ENCODE peak calls at places on chromosomes 16 and 17, in five cellular contexts. L is COR-L47; Q is Kasumi-1; Z is activated naive CD8-positive, alpha-beta T cell treated with anti-CD3 and anti-CD28 coated beads, Interleukin-2, amount 50 U/mL, for 24 hours; M is LNCaP clone FGC. I is an unnamed sample.

GRCh38 chr17:2043785-2044184 is 2.0 kb downstream of the OVCA2 start:
- DNase-seq in M (no peak), Z (no peak), Q (no peak), L (no peak), I (no peak)

GRCh38 chr17:74373838-74374606 is 6.7 kb downstream of the GPR142 start:
- DNase-seq in Q (no peak), Z (no peak), M (no peak), L (no peak), I (peak)

GRCh38 chr17:77506371-77506991 is 365.7 kb downstream of the SEC14L1 start:
- DNase-seq in L (no peak), Z (no peak), M (no peak), Q (no peak), I (no peak)

GRCh38 chr17:32278815-32279214 is 13.2 kb downstream of the RHBDL3 start:
- DNase-seq in Q (no peak), L (no peak), Z (no peak), M (no peak), I (no peak)

GRCh38 chr17:28878981-28879380 is 18.6 kb downstream of the FLOT2 start:
- DNase-seq in Q (peak), Z (peak), L (peak), M (no peak), I (peak)

GRCh38 chr16:10168258-10168657 is 14.0 kb downstream of the GRIN2A start:
- DNase-seq in M (no peak), L (no peak), Z (no peak), Q (no peak), I (no peak)

GRCh38 chr17:40287494-40288369 is at the start of gene CDC6:
- DNase-seq in Q (peak), L (peak), M (peak), Z (peak), I (peak)

GRCh38 chr17:79801156-79802038 is 4.5 kb upstream of the CBX8 start:
- DNase-seq in Z (no peak), M (no peak), L (peak), Q (no peak), I (peak)

GRCh38 chr16:74742051-74742481 is 32.6 kb downstream of the FA2H start:
- DNase-seq in L (no peak), Q (peak), M (no peak), Z (no peak), I (no peak)

GRCh38 chr16:54545890-54546476 is 259.4 kb upstream of the IRX3 start:
- DNase-seq in Q (no peak), Z (no peak), L (peak), M (no peak), I (peak)

GRCh38 chr16:49563666-49564065 is 190.1 kb downstream of the C16orf78 start:
- DNase-seq in Q (no peak), Z (no peak), M (no peak), L (no peak), I (no peak)

GRCh38 chr17:15444805-15445204 is 22.6 kb downstream of the CDRT4 start:
- DNase-seq in L (no peak), Z (no peak), Q (peak), M (no peak), I (no peak)

GRCh38 chr17:16482253-16482652 is 9.7 kb downstream of the LRRC75A start:
- DNase-seq in Q (no peak), Z (no peak), M (no peak), L (no peak), I (no peak)

GRCh38 chr17:58310511-58311428 is 17.8 kb downstream of the TSPOAP1 start:
- DNase-seq in L (no peak), M (no peak), Q (no peak), Z (no peak), I (no peak)

I was measured in NCI-H146.